ENCODE peak calls at places on chromosomes 13 and 19, in four cellular contexts. D is activated T-helper 9 cell treated with anti-CD3 and anti-CD28 coated beads, Interleukin-2, amount 50 U/mL, for 16 hours; X is hippocampal formation; J is NCI-H2081. M is an unnamed sample.

GRCh38 chr13:60453490-60453889 is 56.5 kb downstream of the TDRD3 start:
- DNase-seq in D (no peak), X (no peak), J (no peak), M (no peak)

GRCh38 chr13:39185326-39185725 is 147.1 kb downstream of the NHLRC3 start:
- DNase-seq in D (no peak), X (no peak), J (no peak), M (no peak)

GRCh38 chr19:41595258-41595889 is 19.4 kb downstream of the CEACAM21 start:
- DNase-seq in D (peak; percentile 53), X (peak; percentile 3), J (peak; percentile 49), M (no peak)

GRCh38 chr19:23273022-23273593 is 22.9 kb upstream of the ZNF724 start:
- DNase-seq in D (no peak), X (no peak), J (peak; percentile 12), M (no peak)

GRCh38 chr13:58081301-58081820 is 449.8 kb downstream of the PCDH17 start:
- DNase-seq in D (no peak), X (no peak), J (no peak), M (no peak)

GRCh38 chr13:33207616-33207964 is 78.0 kb downstream of the STARD13 start:
- DNase-seq in D (no peak), X (no peak), J (no peak), M (no peak)

GRCh38 chr19:29532956-29533355 is 7.2 kb downstream of the VSTM2B start:
- DNase-seq in D (no peak), X (no peak), J (no peak), M (no peak)

GRCh38 chr13:32021785-32022184 is 9.8 kb upstream of the FRY start:
- DNase-seq in D (no peak), X (no peak), J (no peak), M (no peak)

GRCh38 chr19:29516821-29517395 is 8.9 kb upstream of the VSTM2B start:
- DNase-seq in D (no peak), X (no peak), J (no peak), M (peak; percentile 3)

GRCh38 chr13:90979059-90979458 is 368.4 kb upstream of the MIR17HG start:
- DNase-seq in D (no peak), X (no peak), J (no peak), M (no peak)

GRCh38 chr19:18424122-18424889 is 5.1 kb downstream of the SSBP4 start:
- DNase-seq in D (no peak), X (no peak), J (no peak), M (no peak)

GRCh38 chr13:90416519-90416918 is 931.0 kb upstream of the MIR17HG start:
- DNase-seq in D (no peak), X (no peak), J (no peak), M (no peak)